ENCODE peak calls at places on chromosomes 6 and 20, in ten cellular contexts. I, O, L, V, J, P, Y, Z, A and R are unnamed samples.

GRCh38 chr20:48783533-48784272 is 44.1 kb downstream of the PREX1 start:
- DNase-seq in P (no peak), A (no peak), Z (peak; percentile 0), L (no peak), I (no peak), Y (no peak), V (no peak), O (no peak), J (no peak), R (no peak)

GRCh38 chr6:89410231-89411018 is 1.6 kb downstream of the RRAGD start:
- DNase-seq in J (no peak), L (no peak), Y (no peak), P (no peak), Z (no peak), O (no peak), V (no peak), A (no peak), I (no peak), R (no peak)

GRCh38 chr6:154661751-154662150 is 71.5 kb upstream of the SCAF8 start:
- DNase-seq in O (no peak), V (no peak), I (no peak), J (no peak), Y (no peak), Z (no peak), P (no peak), L (no peak), A (no peak), R (no peak)

GRCh38 chr6:107666084-107666981 is 157.8 kb downstream of the SCML4 start:
- DNase-seq in A (no peak), I (no peak), O (no peak), J (no peak), Y (peak; percentile 68), P (no peak), V (no peak), L (peak; percentile 67), Z (no peak), R (peak; percentile 42)

GRCh38 chr20:37564388-37565133 is 36.9 kb upstream of the BLCAP start:
- DNase-seq in Y (peak; percentile 84), I (no peak), J (no peak), A (peak; percentile 32), L (peak; percentile 48), Z (peak; percentile 88), V (peak; percentile 46), O (peak; percentile 72), P (peak; percentile 34), R (no peak)

GRCh38 chr20:4809707-4810106 is 88.0 kb downstream of the PRND start:
- DNase-seq in J (no peak), V (no peak), I (no peak), P (no peak), Z (peak; percentile 12), L (no peak), A (no peak), O (no peak), Y (no peak), R (no peak)

GRCh38 chr20:57662313-57663240 is 42.4 kb upstream of the ZBP1 start:
- DNase-seq in Y (no peak), A (peak; percentile 11), L (no peak), Z (peak; percentile 50), J (no peak), V (peak; percentile 64), P (peak; percentile 16), I (no peak), O (peak; percentile 11), R (no peak)

GRCh38 chr6:164928041-164928321 is 381.4 kb downstream of the C6orf118 start:
- DNase-seq in P (no peak), J (no peak), V (no peak), A (no peak), O (no peak), Z (no peak), I (no peak), L (peak; percentile 37), Y (no peak), R (peak; percentile 9)

GRCh38 chr6:29746846-29747687 is 23.8 kb downstream of the HLA-F start:
- DNase-seq in Z (no peak), P (no peak), V (no peak), Y (no peak), A (no peak), J (no peak), L (no peak), O (no peak), I (no peak), R (no peak)

GRCh38 chr20:4026093-4026601 is 10.8 kb upstream of the RNF24 start:
- DNase-seq in V (no peak), J (no peak), O (peak; percentile 41), Y (no peak), L (no peak), A (no peak), P (no peak), Z (no peak), I (peak; percentile 36), R (peak; percentile 75)

GRCh38 chr6:1131285-1132079 is 180.4 kb upstream of the FOXQ1 start:
- DNase-seq in J (peak; percentile 85), L (no peak), I (no peak), O (no peak), A (no peak), Y (peak; percentile 70), V (no peak), Z (no peak), P (no peak), R (peak; percentile 100)

GRCh38 chr6:25279748-25280616 is 808 bp downstream of the CARMIL1 start:
- DNase-seq in Y (peak; percentile 78), Z (peak; percentile 61), O (peak; percentile 11), L (peak; percentile 61), P (peak; percentile 54), V (peak; percentile 73), J (peak; percentile 57), A (peak; percentile 16), I (no peak), R (no peak)

GRCh38 chr20:50418890-50419642 is 91.1 kb upstream of the PTPN1 start:
- DNase-seq in L (no peak), V (no peak), P (no peak), Y (no peak), Z (no peak), O (no peak), J (no peak), I (no peak), A (no peak), R (no peak)

GRCh38 chr6:85343428-85343827 is 106.5 kb upstream of the NT5E start:
- DNase-seq in L (no peak), Z (no peak), I (no peak), P (no peak), J (no peak), Y (no peak), V (no peak), O (no peak), A (no peak), R (no peak)

GRCh38 chr6:12064125-12064524 is 52.0 kb downstream of the HIVEP1 start:
- DNase-seq in L (no peak), A (no peak), P (no peak), Y (no peak), V (no peak), J (no peak), Z (no peak), I (no peak), O (no peak), R (no peak)

GRCh38 chr6:20605581-20605980 is 71.3 kb downstream of the CDKAL1 start:
- DNase-seq in I (no peak), J (peak; percentile 87), O (no peak), L (no peak), A (no peak), P (no peak), V (no peak), Z (no peak), Y (no peak), R (no peak)

GRCh38 chr20:24739751-24740150 is 209.3 kb upstream of the CST7 start:
- DNase-seq in V (no peak), J (no peak), L (no peak), A (no peak), O (no peak), I (no peak), Z (no peak), Y (no peak), P (no peak), R (no peak)

GRCh38 chr6:155126727-155127439 is 131.8 kb downstream of the TIAM2 start:
- DNase-seq in Y (peak; percentile 80), I (no peak), Z (no peak), L (no peak), V (no peak), P (no peak), O (no peak), A (peak; percentile 41), J (peak; percentile 99), R (peak; percentile 51)

GRCh38 chr20:17622851-17623508 is 53.1 kb downstream of the DSTN start:
- DNase-seq in O (no peak), I (no peak), V (peak; percentile 61), P (peak; percentile 20), L (no peak), A (no peak), J (no peak), Y (no peak), Z (no peak), R (no peak)

GRCh38 chr20:17936306-17936790 is 32.2 kb downstream of the SNX5 start:
- DNase-seq in P (no peak), A (no peak), Z (no peak), Y (no peak), V (no peak), J (no peak), O (no peak), L (no peak), I (no peak), R (no peak)

GRCh38 chr6:167122041-167122826 is 662 bp upstream of the CCR6 start:
- DNase-seq in O (no peak), P (no peak), A (no peak), I (no peak), L (no peak), J (no peak), Y (no peak), V (no peak), Z (no peak), R (no peak)

GRCh38 chr6:139577124-139577800 is 202.8 kb upstream of the CITED2 start:
- DNase-seq in O (no peak), L (no peak), A (no peak), P (peak; percentile 32), Z (peak; percentile 73), V (no peak), J (peak; percentile 44), Y (no peak), I (no peak), R (no peak)

GRCh38 chr20:41654884-41655283 is 36.7 kb upstream of the CHD6 start:
- DNase-seq in A (no peak), Z (no peak), V (no peak), J (no peak), Y (peak; percentile 15), P (no peak), O (no peak), I (no peak), L (no peak), R (no peak)

GRCh38 chr6:117542493-117542892 is 59.8 kb downstream of the GOPC start:
- DNase-seq in V (no peak), Z (no peak), P (no peak), J (no peak), Y (no peak), A (no peak), O (no peak), L (no peak), I (no peak), R (no peak)

GRCh38 chr20:58647162-58647813 is 3.8 kb upstream of the STX16 start:
- DNase-seq in P (no peak), Z (no peak), O (no peak), V (no peak), A (no peak), Y (no peak), L (no peak), J (no peak), I (no peak), R (peak; percentile 65)

GRCh38 chr20:40160151-40160550 is 528.9 kb downstream of the MAFB start:
- DNase-seq in I (peak; percentile 9), Y (peak; percentile 55), P (no peak), V (peak; percentile 75), J (peak; percentile 50), A (no peak), Z (peak; percentile 49), O (peak; percentile 64), L (peak; percentile 59), R (peak; percentile 48)

GRCh38 chr6:141169419-141169818 is 963.3 kb upstream of the GJE1 start:
- DNase-seq in O (no peak), I (no peak), A (no peak), J (no peak), Z (no peak), P (no peak), L (no peak), Y (no peak), V (no peak), R (no peak)

GRCh38 chr6:143176090-143177021 is 115.7 kb downstream of the AIG1 start:
- DNase-seq in O (peak; percentile 19), J (no peak), Y (no peak), A (no peak), P (no peak), L (no peak), V (no peak), I (no peak), Z (no peak), R (peak; percentile 28)